ENCODE peak calls at places on chromosomes 6 and 20, in six cellular contexts. M, A, U, D, X and G are unnamed samples. For H3K4me1, the result is how much of the 10 kb centered on the place peaks cover.

GRCh38 chr20:41587523-41587922 is 30.7 kb downstream of the CHD6 start:
- DNase-seq in M (no peak), A (no peak), U (no peak), D (no peak), X (no peak), G (no peak)

GRCh38 chr20:47453167-47453782 is 48.4 kb upstream of the NCOA3 start:
- DNase-seq in M (no peak), A (peak), U (no peak), D (peak), X (peak), G (no peak)

GRCh38 chr20:17628101-17628841 is 53.8 kb downstream of the RRBP1 start:
- DNase-seq in M (no peak), A (no peak), U (no peak), D (no peak), X (no peak), G (no peak)

GRCh38 chr20:56689852-56690485 is 60.9 kb downstream of the TFAP2C start:
- DNase-seq in M (no peak), A (no peak), U (no peak), D (no peak), X (no peak), G (no peak)

GRCh38 chr6:100393493-100393892 is 71.2 kb downstream of the SIM1 start:
- DNase-seq in M (peak), A (no peak), U (no peak), D (no peak), X (no peak), G (no peak)

GRCh38 chr6:2127484-2127911 is 117.9 kb downstream of the GMDS start:
- DNase-seq in M (peak), A (peak), U (no peak), D (peak), X (no peak), G (peak)

GRCh38 chr6:11381801-11382513 is 149.5 kb upstream of the NEDD9 start:
- DNase-seq in M (no peak), A (peak), U (peak), D (peak), X (no peak), G (no peak)

GRCh38 chr6:75024796-75025195 is 181.1 kb downstream of the COL12A1 start:
- DNase-seq in M (no peak), A (no peak), U (no peak), D (no peak), X (no peak), G (no peak)

GRCh38 chr20:59412896-59413295 is 112.5 kb downstream of the EDN3 start:
- DNase-seq in M (no peak), A (no peak), U (no peak), D (no peak), X (no peak), G (no peak)

GRCh38 chr6:108896111-108896661 is 48.0 kb downstream of the ARMC2 start:
- DNase-seq in M (no peak), A (no peak), U (no peak), D (no peak), X (no peak), G (no peak)

GRCh38 chr20:24160563-24161355 is 172.2 kb upstream of the GGTLC1 start:
- DNase-seq in M (no peak), A (peak), U (peak), D (no peak), X (peak), G (no peak)

GRCh38 chr6:157755752-157756411 is 67.2 kb upstream of the SNX9 start:
- DNase-seq in M (no peak), A (no peak), U (peak), D (no peak), X (no peak), G (no peak)

GRCh38 chr20:35561268-35561667 is 19.4 kb downstream of the ERGIC3 start:
- DNase-seq in M (no peak), A (peak), U (no peak), D (no peak), X (peak), G (no peak)

GRCh38 chr6:72533601-72534000 is 88.3 kb upstream of the KCNQ5 start:
- DNase-seq in M (no peak), A (no peak), U (no peak), D (no peak), X (no peak), G (no peak)

GRCh38 chr6:6908116-6908515 is 199.6 kb upstream of the RREB1 start:
- DNase-seq in M (no peak), A (no peak), U (no peak), D (no peak), X (no peak), G (no peak)

GRCh38 chr20:24425523-24425922 is 43.9 kb upstream of the SYNDIG1 start:
- DNase-seq in M (no peak), A (no peak), U (no peak), D (no peak), X (no peak), G (no peak)

DNA sequence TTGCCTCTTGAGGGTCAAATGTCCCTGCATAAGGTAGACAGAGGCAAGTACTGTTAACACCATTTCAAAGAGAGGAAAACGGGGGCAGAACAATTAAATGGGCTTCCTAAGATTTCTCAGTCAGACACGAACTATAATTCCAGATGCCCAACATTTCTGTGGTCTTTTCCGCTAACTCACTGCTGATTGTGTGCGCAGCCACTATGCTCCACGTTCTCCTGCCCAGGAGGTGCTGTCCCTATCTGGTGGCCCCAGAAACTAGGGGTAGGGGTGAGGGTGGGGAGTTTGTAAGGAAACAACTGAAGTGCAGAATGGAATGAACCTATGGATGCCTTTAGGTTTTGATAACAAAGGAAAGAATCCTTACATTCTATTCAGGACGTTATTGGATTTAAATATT is 86.1 kb upstream of the BACH2 start:
- DNase-seq in M (no peak), A (no peak), U (no peak), D (no peak), X (no peak), G (no peak)
- H3K27ac ChIP-seq in M (no peak), A (no peak), U (no peak), D (no peak), X (no peak), G (no peak)

DNA sequence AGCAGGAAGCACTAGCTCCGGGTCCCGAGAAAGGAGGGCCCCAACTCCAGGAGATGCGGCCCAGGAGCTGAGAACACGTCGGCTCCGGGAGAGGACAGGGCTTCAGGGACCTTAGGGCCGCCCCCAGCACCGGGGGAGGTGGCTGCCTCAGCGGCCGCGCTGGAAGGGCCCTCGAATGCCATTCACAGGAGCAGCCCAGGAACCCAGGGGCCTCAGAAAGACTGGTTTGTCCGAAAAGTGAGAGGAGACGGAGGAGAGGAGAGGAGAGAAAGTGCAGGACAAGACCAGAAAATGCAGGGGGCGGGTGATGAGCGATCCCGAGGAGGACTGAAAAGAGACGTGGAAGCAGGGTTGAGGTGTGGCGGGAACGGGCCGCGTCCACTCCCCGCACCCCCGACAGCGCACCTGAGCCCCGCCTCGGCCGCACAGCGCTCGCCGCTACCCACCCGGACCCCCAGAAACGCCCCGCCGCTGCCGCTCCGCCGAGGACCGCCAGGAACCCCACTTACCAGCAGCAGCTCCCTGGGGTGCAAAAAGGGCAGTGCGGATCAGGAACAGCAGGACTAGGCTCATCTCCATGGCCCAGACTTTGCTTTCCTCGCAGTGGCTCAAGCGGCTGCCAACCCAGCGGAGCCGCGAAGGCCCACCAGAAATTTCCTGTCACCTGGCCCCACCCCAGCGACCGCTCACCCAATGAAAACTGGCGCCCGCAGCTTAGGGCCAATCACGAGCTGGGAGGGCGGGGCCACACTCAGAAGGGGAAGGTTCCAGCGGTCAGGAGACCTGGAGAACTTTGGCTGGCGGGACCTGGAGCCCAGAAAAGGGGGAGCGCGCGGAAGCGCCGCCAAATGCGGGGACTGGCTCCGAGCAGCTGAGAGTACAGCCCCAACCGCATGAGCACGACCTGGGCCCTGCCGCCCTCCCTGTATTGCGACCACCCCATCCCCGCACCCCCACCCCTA is 25.4 kb downstream of the HLA-F start:
- DNase-seq in M (peak), A (peak), U (peak), D (no peak), X (peak), G (peak)
- TF ChIP-seq POLR2AphosphoS5 in M (peak), A (peak), U (peak), D (peak), X (peak), G (no peak)

GRCh38 chr6:149079456-149079855 is 238.1 kb upstream of the TAB2 start:
- DNase-seq in M (no peak), A (no peak), U (no peak), D (no peak), X (no peak), G (no peak)
- H3K4me1 ChIP-seq in M (under half), A (under half), U (under half), D (under half), X (under half), G (under half)

GRCh38 chr6:44289726-44290125 is 19.5 kb downstream of the TMEM151B start:
- DNase-seq in M (no peak), A (no peak), U (no peak), D (no peak), X (no peak), G (no peak)
- H3K27ac ChIP-seq in M (no peak), A (no peak), U (no peak), D (no peak), X (no peak), G (no peak)

DNA sequence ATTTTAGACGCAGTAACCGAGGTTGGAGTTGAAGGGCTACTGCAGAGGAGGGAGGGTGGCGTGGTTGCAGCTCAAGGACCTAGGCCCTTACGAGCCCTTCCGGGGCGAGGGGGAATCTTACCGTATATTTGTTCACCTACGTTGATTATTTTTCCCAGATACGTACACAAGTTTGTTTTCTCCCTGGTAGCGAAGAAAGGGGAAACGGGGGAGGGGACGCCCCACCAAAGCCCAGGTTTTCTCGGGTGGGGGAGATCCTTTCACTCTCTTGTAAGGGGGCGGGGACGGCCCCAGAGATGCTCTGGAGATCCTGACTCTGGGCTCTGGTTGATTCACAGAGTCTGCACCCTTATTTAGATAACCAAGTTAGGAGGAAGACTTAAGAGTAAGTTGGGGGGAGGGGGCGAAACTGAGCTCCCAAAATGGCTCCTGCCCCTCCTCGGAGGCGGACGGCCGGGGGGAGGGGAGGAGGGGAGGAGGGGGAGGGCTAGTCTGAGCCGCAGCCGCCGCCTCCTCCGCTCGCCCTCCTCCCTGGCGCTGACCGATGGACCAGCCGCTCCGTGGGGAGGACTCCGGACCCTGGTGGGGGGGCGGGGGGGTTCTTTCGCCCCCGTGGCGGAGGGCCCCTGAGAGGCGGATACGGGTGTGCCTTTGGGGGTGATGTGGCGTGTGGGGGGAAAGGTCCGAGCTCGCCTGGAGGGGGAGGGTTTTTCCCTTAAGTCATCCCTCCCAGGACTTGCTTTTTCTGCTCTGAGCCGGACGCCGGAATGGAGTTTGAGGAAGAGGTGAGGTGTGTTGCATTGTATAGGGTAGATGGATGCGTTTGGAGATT is 2.2 kb downstream of the BRD2 start:
- DNase-seq in M (peak), A (peak), U (peak), D (peak), X (peak), G (peak)
- TF ChIP-seq POLR2AphosphoS5 in M (no peak), A (peak), U (peak), D (peak), X (peak), G (no peak)

GRCh38 chr20:10667560-10668167 is 6.1 kb downstream of the JAG1 start:
- DNase-seq in M (no peak), A (no peak), U (no peak), D (no peak), X (no peak), G (no peak)
- H3K4me1 ChIP-seq in M (half or more), A (half or more), U (half or more), D (under half), X (half or more), G (under half)

GRCh38 chr6:18241208-18241836 is 23.0 kb downstream of the DEK start:
- DNase-seq in M (no peak), A (no peak), U (no peak), D (no peak), X (peak), G (no peak)
- H3K27ac ChIP-seq in M (no peak), A (no peak), U (no peak), D (peak), X (peak), G (no peak)